ENCODE peak calls at places on chromosomes 1 and 21, in six cellular contexts. One of them, this sample, is unnamed.

GRCh38 chr1:197173571-197174482 is 27.4 kb upstream of the ASPM start:
- DNase-seq in heart right ventricle: no peak
- DNase-seq in mammary epithelial cell: no peak
- DNase-seq in CD8-positive, alpha-beta T cell: no peak
- DNase-seq in GM23248: peak
- DNase-seq in right atrium auricular region: no peak
- DNase-seq in this sample: no peak

GRCh38 chr1:109240158-109241152 is 8.9 kb upstream of the CELSR2 start:
- DNase-seq in heart right ventricle: peak
- DNase-seq in mammary epithelial cell: peak
- DNase-seq in CD8-positive, alpha-beta T cell: no peak
- DNase-seq in GM23248: peak
- DNase-seq in right atrium auricular region: peak
- DNase-seq in this sample: no peak

GRCh38 chr1:220734571-220735326 is 13.4 kb upstream of the MTARC2 start:
- DNase-seq in heart right ventricle: no peak
- DNase-seq in mammary epithelial cell: peak
- DNase-seq in CD8-positive, alpha-beta T cell: no peak
- DNase-seq in GM23248: peak
- DNase-seq in right atrium auricular region: no peak
- DNase-seq in this sample: no peak

GRCh38 chr21:28928578-28929124 is 64.0 kb downstream of the LTN1 start:
- DNase-seq in heart right ventricle: no peak
- DNase-seq in mammary epithelial cell: peak
- DNase-seq in CD8-positive, alpha-beta T cell: no peak
- DNase-seq in GM23248: no peak
- DNase-seq in right atrium auricular region: no peak
- DNase-seq in this sample: no peak

GRCh38 chr21:18318156-18318555 is 73.5 kb downstream of the CHODL start:
- DNase-seq in heart right ventricle: no peak
- DNase-seq in mammary epithelial cell: no peak
- DNase-seq in CD8-positive, alpha-beta T cell: no peak
- DNase-seq in GM23248: no peak
- DNase-seq in right atrium auricular region: peak
- DNase-seq in this sample: no peak

GRCh38 chr1:41773144-41773571 is 145.6 kb downstream of the HIVEP3 start:
- DNase-seq in heart right ventricle: no peak
- DNase-seq in mammary epithelial cell: peak
- DNase-seq in CD8-positive, alpha-beta T cell: no peak
- DNase-seq in GM23248: peak
- DNase-seq in right atrium auricular region: no peak
- DNase-seq in this sample: no peak

GRCh38 chr1:219317762-219318353 is 144.2 kb downstream of the LYPLAL1 start:
- DNase-seq in heart right ventricle: no peak
- DNase-seq in mammary epithelial cell: no peak
- DNase-seq in CD8-positive, alpha-beta T cell: no peak
- DNase-seq in GM23248: no peak
- DNase-seq in right atrium auricular region: no peak
- DNase-seq in this sample: no peak

GRCh38 chr1:71350805-71351204 is 270.0 kb upstream of the ZRANB2 start:
- DNase-seq in heart right ventricle: no peak
- DNase-seq in mammary epithelial cell: no peak
- DNase-seq in CD8-positive, alpha-beta T cell: no peak
- DNase-seq in GM23248: peak
- DNase-seq in right atrium auricular region: no peak
- DNase-seq in this sample: no peak

GRCh38 chr1:29396438-29397255 is 160.3 kb downstream of the PTPRU start:
- DNase-seq in heart right ventricle: no peak
- DNase-seq in mammary epithelial cell: no peak
- DNase-seq in CD8-positive, alpha-beta T cell: no peak
- DNase-seq in GM23248: peak
- DNase-seq in right atrium auricular region: peak
- DNase-seq in this sample: no peak

GRCh38 chr1:60281360-60281932 is 207.9 kb upstream of the C1orf87 start:
- DNase-seq in heart right ventricle: peak
- DNase-seq in mammary epithelial cell: peak
- DNase-seq in CD8-positive, alpha-beta T cell: no peak
- DNase-seq in GM23248: peak
- DNase-seq in right atrium auricular region: peak
- DNase-seq in this sample: peak

GRCh38 chr1:116891396-116892072 is 18.2 kb upstream of the PTGFRN start:
- DNase-seq in heart right ventricle: no peak
- DNase-seq in mammary epithelial cell: no peak
- DNase-seq in CD8-positive, alpha-beta T cell: no peak
- DNase-seq in GM23248: no peak
- DNase-seq in right atrium auricular region: no peak
- DNase-seq in this sample: no peak

GRCh38 chr1:236502972-236503639 is 20.7 kb upstream of the LGALS8 start:
- DNase-seq in heart right ventricle: peak
- DNase-seq in mammary epithelial cell: peak
- DNase-seq in CD8-positive, alpha-beta T cell: no peak
- DNase-seq in GM23248: peak
- DNase-seq in right atrium auricular region: no peak
- DNase-seq in this sample: no peak

GRCh38 chr1:20430355-20431290 is 55.4 kb downstream of the CAMK2N1 start:
- DNase-seq in heart right ventricle: no peak
- DNase-seq in mammary epithelial cell: no peak
- DNase-seq in CD8-positive, alpha-beta T cell: no peak
- DNase-seq in GM23248: peak
- DNase-seq in right atrium auricular region: no peak
- DNase-seq in this sample: no peak

GRCh38 chr1:100734716-100735115 is 15.2 kb downstream of the VCAM1 start:
- DNase-seq in heart right ventricle: no peak
- DNase-seq in mammary epithelial cell: peak
- DNase-seq in CD8-positive, alpha-beta T cell: no peak
- DNase-seq in GM23248: peak
- DNase-seq in right atrium auricular region: no peak
- DNase-seq in this sample: no peak

DNA sequence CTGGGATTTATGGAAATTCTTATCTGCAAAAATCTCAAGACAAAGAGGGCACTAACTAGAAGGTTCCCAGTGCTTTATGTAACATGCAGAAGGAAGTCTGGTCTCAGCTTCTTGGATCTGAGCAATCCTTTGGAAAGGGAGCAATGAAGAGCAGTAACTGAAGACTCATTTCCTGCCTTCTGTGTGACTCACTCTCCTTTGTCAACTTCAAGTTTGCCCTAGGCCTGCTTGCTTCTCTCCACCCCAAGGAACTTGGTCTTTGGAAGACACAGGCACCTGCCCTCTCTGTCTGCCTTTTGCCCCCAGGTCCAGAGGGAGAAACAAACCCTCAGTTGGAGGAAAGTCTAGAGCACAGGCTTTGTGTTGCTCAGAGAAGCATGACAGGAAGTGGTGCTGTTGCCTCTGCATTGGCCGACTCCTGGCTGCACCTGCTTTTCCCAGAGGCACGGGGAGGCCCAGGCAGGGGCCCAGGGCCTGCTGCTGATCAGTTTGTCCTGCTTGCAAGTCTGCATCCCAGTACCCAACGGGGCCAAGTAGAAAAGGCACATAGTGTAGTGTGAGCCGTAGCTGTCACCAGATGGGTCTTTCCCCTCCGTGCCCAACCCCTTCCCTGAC is 137.2 kb downstream of the DHRS3 start:
- DNase-seq in heart right ventricle: no peak
- DNase-seq in mammary epithelial cell: peak
- DNase-seq in CD8-positive, alpha-beta T cell: no peak
- DNase-seq in GM23248: peak
- DNase-seq in right atrium auricular region: no peak
- DNase-seq in this sample: no peak
- H3K27ac ChIP-seq in heart right ventricle: peak
- H3K27ac ChIP-seq in mammary epithelial cell: peak
- H3K27ac ChIP-seq in CD8-positive, alpha-beta T cell: no peak
- H3K27ac ChIP-seq in GM23248: peak
- H3K27ac ChIP-seq in right atrium auricular region: no peak
- H3K27ac ChIP-seq in this sample: peak

DNA sequence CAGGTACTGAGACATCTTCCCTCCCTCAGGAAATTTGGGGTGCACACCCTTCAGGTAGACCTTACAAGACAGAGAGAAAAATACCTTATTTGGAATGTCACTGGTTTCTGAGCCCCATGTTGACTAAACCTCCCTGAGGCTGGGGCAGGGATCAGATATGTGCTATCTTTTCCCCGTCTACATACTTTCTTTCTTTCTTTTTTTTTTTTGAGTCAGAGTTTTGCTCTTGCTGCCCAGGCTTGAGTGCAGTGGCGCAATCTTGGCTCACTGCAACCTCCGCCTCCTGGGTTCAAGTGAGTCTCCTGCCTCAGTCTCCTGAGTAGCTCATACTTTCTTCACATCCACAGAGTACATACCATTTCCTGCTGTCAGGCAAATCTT is 1.6 kb downstream of the CYB5R1 start:
- DNase-seq in heart right ventricle: no peak
- DNase-seq in mammary epithelial cell: peak
- DNase-seq in CD8-positive, alpha-beta T cell: no peak
- DNase-seq in GM23248: no peak
- DNase-seq in right atrium auricular region: no peak
- DNase-seq in this sample: no peak
- H3K4me3 ChIP-seq in heart right ventricle: no peak
- H3K4me3 ChIP-seq in mammary epithelial cell: no peak
- H3K4me3 ChIP-seq in CD8-positive, alpha-beta T cell: no peak
- H3K4me3 ChIP-seq in GM23248: no peak
- H3K4me3 ChIP-seq in right atrium auricular region: no peak
- H3K4me3 ChIP-seq in this sample: no peak

DNA sequence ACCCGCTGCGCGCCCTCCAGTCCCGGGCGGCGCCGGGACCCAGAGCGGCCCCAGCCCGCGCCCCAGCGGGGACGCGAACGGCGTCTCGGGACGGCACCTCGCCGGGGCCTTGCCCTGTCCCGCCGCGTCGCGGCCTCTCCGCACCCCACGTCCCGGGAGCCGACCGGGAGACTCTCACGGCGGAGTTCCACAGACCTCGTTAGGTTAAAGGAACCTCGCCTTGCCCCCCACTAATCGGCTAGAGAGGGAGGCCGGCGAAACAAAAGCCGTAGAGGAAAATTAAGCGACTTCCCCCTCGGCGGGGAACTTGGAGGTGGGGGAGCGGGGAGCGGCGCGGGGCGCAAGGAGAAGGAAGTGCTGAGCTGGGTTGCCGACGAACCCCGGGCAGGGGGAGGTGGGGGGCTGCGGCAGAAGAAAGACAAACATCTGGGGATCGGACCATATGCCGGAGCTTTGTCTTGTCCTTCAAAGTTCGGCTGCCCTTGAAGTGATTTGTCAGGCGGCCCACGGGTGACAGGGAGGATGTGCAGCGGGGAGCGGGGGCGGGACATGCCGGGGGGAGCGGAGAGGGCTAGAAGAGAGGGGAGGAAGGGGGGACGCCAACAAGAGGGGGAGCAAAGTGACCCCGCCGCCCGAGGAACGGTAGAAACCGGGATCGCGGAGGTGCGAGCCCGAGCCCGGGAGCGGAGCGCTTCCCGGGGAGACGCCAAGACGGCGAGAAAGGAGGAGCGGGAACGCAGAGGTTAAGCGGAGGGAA is 120.0 kb upstream of the RRP15 start:
- DNase-seq in heart right ventricle: peak
- DNase-seq in mammary epithelial cell: no peak
- DNase-seq in CD8-positive, alpha-beta T cell: no peak
- DNase-seq in GM23248: peak
- DNase-seq in right atrium auricular region: no peak
- DNase-seq in this sample: no peak
- H3K27ac ChIP-seq in heart right ventricle: peak
- H3K27ac ChIP-seq in mammary epithelial cell: no peak
- H3K27ac ChIP-seq in CD8-positive, alpha-beta T cell: no peak
- H3K27ac ChIP-seq in GM23248: no peak
- H3K27ac ChIP-seq in right atrium auricular region: peak
- H3K27ac ChIP-seq in this sample: no peak

GRCh38 chr1:8343464-8344001 is 25.6 kb downstream of the SLC45A1 start:
- DNase-seq in heart right ventricle: peak
- DNase-seq in mammary epithelial cell: peak
- DNase-seq in CD8-positive, alpha-beta T cell: no peak
- DNase-seq in GM23248: peak
- DNase-seq in right atrium auricular region: peak
- DNase-seq in this sample: peak
- H3K4me3 ChIP-seq in heart right ventricle: no peak
- H3K4me3 ChIP-seq in mammary epithelial cell: no peak
- H3K4me3 ChIP-seq in CD8-positive, alpha-beta T cell: no peak
- H3K4me3 ChIP-seq in GM23248: peak
- H3K4me3 ChIP-seq in right atrium auricular region: no peak
- H3K4me3 ChIP-seq in this sample: peak

DNA sequence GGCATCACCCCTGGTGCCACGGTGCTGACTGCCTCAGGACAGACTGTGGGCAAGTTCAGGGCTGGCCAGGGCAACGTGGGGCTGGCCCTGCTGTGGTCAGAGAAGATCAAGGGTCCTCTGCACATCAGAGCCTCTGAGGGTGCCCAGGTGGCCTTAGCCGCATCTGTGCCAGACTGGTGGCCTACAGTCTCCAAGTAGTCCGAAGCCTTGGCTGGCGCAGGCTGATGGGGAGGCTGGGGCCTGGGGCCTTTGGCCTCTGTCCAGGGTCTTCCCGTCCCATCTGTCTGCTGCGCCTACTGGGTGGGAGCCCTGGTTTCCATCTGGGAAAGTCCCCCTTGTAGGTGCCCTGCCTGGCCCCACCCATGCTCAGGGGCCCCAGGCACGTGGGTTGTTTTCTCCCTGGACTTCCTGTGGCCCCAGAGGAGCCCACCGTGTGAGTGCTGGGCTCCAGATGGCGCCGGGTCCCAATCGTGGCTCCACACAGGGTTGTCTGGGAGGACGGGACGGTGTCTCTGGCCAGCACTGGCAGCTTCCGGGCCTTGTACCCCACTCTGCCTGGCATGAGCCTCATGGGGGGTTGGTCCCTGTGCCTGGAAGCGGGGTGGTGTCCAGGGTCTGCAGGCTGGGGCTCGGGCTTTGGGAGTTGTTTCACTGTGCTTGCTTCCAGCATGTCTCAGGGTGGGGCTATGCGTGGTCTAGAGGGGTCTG is 9.9 kb downstream of the IBA57 start:
- DNase-seq in heart right ventricle: no peak
- DNase-seq in mammary epithelial cell: no peak
- DNase-seq in CD8-positive, alpha-beta T cell: no peak
- DNase-seq in GM23248: no peak
- DNase-seq in right atrium auricular region: no peak
- DNase-seq in this sample: no peak
- H3K27ac ChIP-seq in heart right ventricle: peak
- H3K27ac ChIP-seq in mammary epithelial cell: no peak
- H3K27ac ChIP-seq in CD8-positive, alpha-beta T cell: no peak
- H3K27ac ChIP-seq in GM23248: no peak
- H3K27ac ChIP-seq in right atrium auricular region: no peak
- H3K27ac ChIP-seq in this sample: no peak